ENCODE peak calls at places on chromosomes 12 and 14, in nine cellular contexts. J, R, O, F, B, E, X, K and Z are unnamed samples.

GRCh38 chr12:46269429-46270241 is 792 bp upstream of the SLC38A1 start:
- DNase-seq in J (peak), R (peak), O (peak), F (peak), B (no peak), E (no peak), X (peak), K (no peak), Z (peak)

GRCh38 chr14:60722163-60722835 is 1.9 kb downstream of the SIX4 start:
- DNase-seq in J (peak), R (no peak), O (peak), F (no peak), B (peak), E (peak), X (no peak), K (no peak), Z (peak)

GRCh38 chr14:61661471-61661988 is 33.8 kb upstream of the HIF1A start:
- DNase-seq in J (no peak), R (no peak), O (peak), F (no peak), B (no peak), E (peak), X (no peak), K (peak), Z (no peak)

GRCh38 chr12:58186914-58187313 is 245.5 kb downstream of the ATP23 start:
- DNase-seq in J (no peak), R (no peak), O (no peak), F (no peak), B (no peak), E (peak), X (no peak), K (no peak), Z (no peak)

GRCh38 chr12:100267603-100268281 is 765 bp downstream of the SCYL2 start:
- DNase-seq in J (no peak), R (no peak), O (peak), F (no peak), B (no peak), E (peak), X (peak), K (no peak), Z (no peak)

GRCh38 chr12:124379938-124380754 is 85.3 kb downstream of the RFLNA start:
- DNase-seq in J (no peak), R (no peak), O (peak), F (no peak), B (peak), E (no peak), X (no peak), K (peak), Z (no peak)

GRCh38 chr12:103495158-103495782 is 498 bp downstream of the C12orf42 start:
- DNase-seq in J (no peak), R (no peak), O (no peak), F (no peak), B (peak), E (peak), X (peak), K (no peak), Z (peak)

GRCh38 chr14:64572721-64573508 is 23.2 kb downstream of the PPP1R36 start:
- DNase-seq in J (no peak), R (no peak), O (no peak), F (no peak), B (no peak), E (no peak), X (no peak), K (peak), Z (no peak)

GRCh38 chr12:10736460-10736859 is 13.3 kb upstream of the YBX3 start:
- DNase-seq in J (no peak), R (no peak), O (no peak), F (no peak), B (no peak), E (no peak), X (no peak), K (no peak), Z (no peak)

GRCh38 chr12:3913278-3913677 is 40.1 kb upstream of the PARP11 start:
- DNase-seq in J (no peak), R (no peak), O (no peak), F (no peak), B (no peak), E (no peak), X (no peak), K (no peak), Z (no peak)

GRCh38 chr12:79927772-79928474 is 7.0 kb downstream of the PPP1R12A start:
- DNase-seq in J (no peak), R (peak), O (peak), F (no peak), B (no peak), E (peak), X (peak), K (no peak), Z (no peak)

GRCh38 chr14:76339922-76340615 is 35.9 kb upstream of the ESRRB start:
- DNase-seq in J (no peak), R (no peak), O (no peak), F (no peak), B (no peak), E (no peak), X (no peak), K (no peak), Z (no peak)

GRCh38 chr12:77189463-77189862 is 124.1 kb upstream of the E2F7 start:
- DNase-seq in J (no peak), R (no peak), O (peak), F (no peak), B (no peak), E (no peak), X (no peak), K (peak), Z (no peak)

GRCh38 chr14:56666294-56666693 is 86.7 kb downstream of the TMEM260 start:
- DNase-seq in J (no peak), R (no peak), O (no peak), F (no peak), B (no peak), E (no peak), X (no peak), K (no peak), Z (no peak)